ENCODE peak calls at places on chromosomes 16 and 17, in nine cellular contexts. W is AG10803; Y is HL-60; O is CD8-positive, alpha-beta T cell; D is osteocyte; Q is heart right ventricle; H is breast epithelium; C is IMR-90; R is colonic mucosa. J is an unnamed sample.

GRCh38 chr17:74532115-74532514 is 840 bp upstream of the CD300LB start:
- DNase-seq in Y (peak), C (no peak), Q (no peak), W (no peak), O (no peak), D (peak), R (peak), H (no peak), J (no peak)

GRCh38 chr17:39765766-39766165 is 28.0 kb downstream of the GRB7 start:
- DNase-seq in O (no peak), W (no peak), Y (no peak), R (no peak), C (no peak), Q (no peak), D (no peak), H (no peak), J (no peak)

GRCh38 chr16:22386976-22387375 is 12.6 kb upstream of the CDR2 start:
- DNase-seq in H (no peak), W (peak), Y (no peak), D (no peak), C (peak), O (no peak), R (no peak), Q (no peak), J (no peak)

GRCh38 chr16:88062341-88062861 is 111.2 kb downstream of the BANP start:
- DNase-seq in Q (peak), D (no peak), H (no peak), Y (no peak), W (peak), R (no peak), O (no peak), C (peak), J (no peak)

GRCh38 chr17:39968731-39969130 is 5.9 kb downstream of the GSDMA start:
- DNase-seq in R (no peak), W (no peak), H (no peak), D (no peak), C (no peak), Q (no peak), O (no peak), Y (no peak), J (no peak)

GRCh38 chr17:70422862-70423261 is 253.5 kb downstream of the KCNJ2 start:
- DNase-seq in W (no peak), D (no peak), Y (no peak), Q (no peak), C (no peak), H (no peak), O (no peak), R (no peak), J (no peak)

GRCh38 chr16:17470871-17471744 is at the start of gene XYLT1:
- DNase-seq in H (no peak), D (no peak), Q (peak), O (peak), Y (peak), R (peak), C (peak), W (peak), J (no peak)

GRCh38 chr16:73172621-73173312 is 124.8 kb upstream of the ZFHX3 start:
- DNase-seq in Q (peak), H (peak), R (peak), W (peak), Y (no peak), C (peak), D (peak), O (no peak), J (no peak)

GRCh38 chr17:21275047-21275578 is 9.4 kb upstream of the MAP2K3 start:
- DNase-seq in Y (no peak), Q (no peak), D (no peak), R (no peak), W (no peak), H (no peak), C (no peak), O (no peak), J (no peak)

GRCh38 chr16:66054095-66054494 is 312.4 kb upstream of the CDH5 start:
- DNase-seq in R (no peak), C (no peak), O (no peak), D (no peak), Y (no peak), W (no peak), Q (no peak), H (no peak), J (no peak)

GRCh38 chr16:51888021-51888420 is 658.9 kb downstream of the TOX3 start:
- DNase-seq in H (no peak), Y (no peak), W (peak), Q (no peak), D (no peak), R (no peak), O (no peak), C (peak), J (no peak)

GRCh38 chr16:88376835-88377726 is 5.7 kb upstream of the ZNF469 start:
- DNase-seq in H (no peak), R (no peak), W (peak), Y (no peak), D (no peak), Q (no peak), C (no peak), O (no peak), J (no peak)

GRCh38 chr17:61196799-61197198 is 202.8 kb upstream of the TBX2 start:
- DNase-seq in H (no peak), Q (no peak), O (no peak), C (peak), W (no peak), D (no peak), R (no peak), Y (no peak), J (no peak)

GRCh38 chr16:12211870-12212690 is 235.5 kb downstream of the SNX29 start:
- DNase-seq in D (no peak), Y (no peak), R (no peak), C (no peak), O (no peak), H (no peak), W (no peak), Q (no peak), J (no peak)

GRCh38 chr17:81171941-81172340 is 5.9 kb upstream of the AATK start:
- DNase-seq in D (no peak), H (no peak), O (no peak), R (no peak), Q (no peak), C (peak), W (peak), Y (no peak), J (no peak)

GRCh38 chr16:23280483-23280967 is 21.6 kb upstream of the SCNN1B start:
- DNase-seq in W (no peak), C (no peak), Q (no peak), R (no peak), Y (no peak), D (no peak), H (no peak), O (no peak), J (no peak)

GRCh38 chr16:46496701-46497100 is 124.5 kb downstream of the SHCBP1 start:
- DNase-seq in Y (no peak), Q (no peak), R (no peak), H (no peak), D (no peak), W (no peak), O (no peak), C (no peak), J (no peak)

GRCh38 chr16:1770328-1771071 is 843 bp downstream of the NME3 start:
- DNase-seq in R (peak), C (peak), D (no peak), W (peak), O (peak), H (peak), Q (peak), Y (no peak), J (peak)

GRCh38 chr16:1771864-1772361 is 570 bp upstream of the NME3 start:
- DNase-seq in R (no peak), C (no peak), Y (peak), H (no peak), Q (no peak), W (no peak), O (no peak), D (no peak), J (no peak)

GRCh38 chr16:1772362-1772907 is at the start of gene EME2:
- DNase-seq in H (no peak), Y (peak), C (peak), R (peak), Q (no peak), O (peak), D (no peak), W (no peak), J (peak)

GRCh38 chr16:1769402-1770300 is 1.7 kb downstream of the NME3 start:
- DNase-seq in Q (no peak), R (no peak), H (no peak), D (no peak), W (no peak), C (no peak), Y (no peak), O (no peak), J (no peak)

GRCh38 chr16:1771072-1771863 is at the start of gene NME3:
- DNase-seq in Q (peak), R (peak), O (peak), W (peak), C (peak), D (no peak), Y (peak), H (peak), J (peak)
- TF ChIP-seq CTCF in Q (no peak), R (no peak), O (no peak), W (no peak), C (no peak), D (no peak), Y (no peak), H (no peak), J (no peak)

GRCh38 chr16:89410794-89411309 is 79.5 kb downstream of the ANKRD11 start:
- DNase-seq in Q (peak), C (peak), D (peak), O (peak), W (peak), R (peak), Y (no peak), H (peak), J (no peak)
- TF ChIP-seq CTCF in Q (peak), C (no peak), D (peak), O (no peak), W (peak), R (no peak), Y (no peak), H (no peak), J (no peak)

DNA sequence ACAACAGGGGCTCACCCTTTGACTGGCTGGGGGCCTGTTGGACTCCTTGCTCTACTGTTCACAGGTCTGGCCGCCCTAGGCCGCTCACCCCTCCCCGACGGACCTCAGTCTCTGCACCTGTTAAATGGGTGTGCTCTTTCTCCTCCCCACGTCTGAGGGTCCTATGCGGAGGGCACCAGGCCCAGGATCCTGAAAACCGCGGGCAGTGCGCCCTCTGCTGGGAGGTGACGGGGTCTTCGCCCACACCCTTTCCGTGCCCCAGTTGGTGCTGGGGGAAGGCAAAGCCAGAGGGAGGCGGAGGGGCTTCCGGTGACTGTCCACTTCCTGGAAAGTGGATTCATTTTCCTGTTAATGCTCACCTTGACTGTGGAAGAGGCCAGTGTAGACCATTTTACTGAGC is 1010.9 kb downstream of the KCNJ18 start:
- DNase-seq in Y (peak), D (peak), R (no peak), C (no peak), W (no peak), H (no peak), Q (no peak), O (no peak), J (no peak)
- TF ChIP-seq CTCF in Y (no peak), D (no peak), R (no peak), C (no peak), W (no peak), H (no peak), Q (no peak), O (no peak), J (no peak)

GRCh38 chr17:79023886-79024771 is at the start of gene C1QTNF1:
- DNase-seq in Q (peak), Y (no peak), O (peak), D (no peak), C (peak), W (no peak), H (peak), R (peak), J (peak)
- TF ChIP-seq CTCF in Q (no peak), Y (no peak), O (peak), D (peak), C (peak), W (no peak), H (peak), R (peak), J (peak)

GRCh38 chr17:76840884-76841775 is 27.1 kb upstream of the MGAT5B start:
- DNase-seq in O (no peak), W (no peak), D (no peak), Y (no peak), H (no peak), Q (no peak), R (no peak), C (no peak), J (no peak)
- TF ChIP-seq CTCF in O (no peak), W (no peak), D (no peak), Y (no peak), H (no peak), Q (no peak), R (no peak), C (no peak), J (no peak)

GRCh38 chr16:15046692-15047376 is 9.0 kb downstream of the NTAN1 start:
- DNase-seq in O (no peak), W (no peak), R (no peak), C (no peak), Y (no peak), Q (no peak), D (no peak), H (no peak), J (no peak)
- TF ChIP-seq CTCF in O (no peak), W (no peak), R (no peak), C (no peak), Y (no peak), Q (no peak), D (no peak), H (no peak), J (no peak)

GRCh38 chr17:77730376-77730775 is 228.1 kb upstream of the TNRC6C start:
- DNase-seq in H (no peak), R (no peak), Y (no peak), W (no peak), O (no peak), C (no peak), D (no peak), Q (no peak), J (no peak)

GRCh38 chr17:77727216-77727615 is 231.3 kb upstream of the TNRC6C start:
- DNase-seq in H (no peak), R (no peak), Y (no peak), C (no peak), O (no peak), Q (no peak), W (no peak), D (peak), J (no peak)

GRCh38 chr17:77729587-77729986 is 228.9 kb upstream of the TNRC6C start:
- DNase-seq in R (no peak), Q (no peak), C (no peak), O (no peak), H (no peak), D (no peak), Y (no peak), W (no peak), J (no peak)

GRCh38 chr17:77728022-77728671 is 230.4 kb upstream of the TNRC6C start:
- DNase-seq in W (peak), Q (peak), H (no peak), O (no peak), R (peak), C (no peak), D (peak), Y (no peak), J (no peak)

GRCh38 chr17:77728871-77729270 is 229.6 kb upstream of the TNRC6C start:
- DNase-seq in R (peak), D (no peak), C (no peak), O (no peak), Q (no peak), W (no peak), H (no peak), Y (no peak), J (no peak)
- TF ChIP-seq CTCF in R (no peak), D (no peak), C (no peak), O (no peak), Q (no peak), W (no peak), H (no peak), Y (no peak), J (no peak)

J was measured in GM13977.